ENCODE peak calls at places on chromosomes 4 and X, in five cellular contexts. Z, L, B, M and X are unnamed samples.

GRCh38 chr4:105050896-105051295 is 95.8 kb upstream of the TET2 start:
- DNase-seq in Z (no peak), L (no peak), B (no peak), M (no peak), X (no peak)

GRCh38 chrX:9662148-9662547 is 103.5 kb downstream of the GPR143 start:
- DNase-seq in Z (no peak), L (no peak), B (no peak), M (no peak), X (no peak)

GRCh38 chr4:176767183-176767582 is 25.5 kb downstream of the VEGFC start:
- DNase-seq in Z (no peak), L (no peak), B (no peak), M (no peak), X (no peak)

GRCh38 chrX:40103565-40104323 is 6.0 kb upstream of the BCOR start:
- DNase-seq in Z (no peak), L (no peak), B (peak; percentile 67), M (no peak), X (no peak)

GRCh38 chr4:80500593-80500992 is 165.1 kb downstream of the CFAP299 start:
- DNase-seq in Z (no peak), L (no peak), B (no peak), M (no peak), X (no peak)

GRCh38 chr4:173538148-173538902 is 8.3 kb upstream of the HAND2 start:
- DNase-seq in Z (no peak), L (no peak), B (no peak), M (no peak), X (no peak)

GRCh38 chrX:66684196-66684595 is 45.3 kb upstream of the EDA2R start:
- DNase-seq in Z (no peak), L (no peak), B (no peak), M (no peak), X (no peak)

GRCh38 chr4:54971474-54971950 is 153.9 kb downstream of the KDR start:
- DNase-seq in Z (peak; percentile 18), L (no peak), B (peak; percentile 49), M (no peak), X (peak; percentile 53)

GRCh38 chr4:76690091-76690905 is 207.6 kb downstream of the SOWAHB start:
- DNase-seq in Z (no peak), L (no peak), B (no peak), M (no peak), X (no peak)

GRCh38 chrX:19624754-19625153 is 109.4 kb upstream of the MAP3K15 start:
- DNase-seq in Z (no peak), L (no peak), B (no peak), M (no peak), X (no peak)

GRCh38 chr4:143432258-143432591 is 81.3 kb upstream of the SMARCA5 start:
- DNase-seq in Z (no peak), L (no peak), B (no peak), M (no peak), X (no peak)

GRCh38 chrX:136168929-136169735 is 21.8 kb downstream of the FHL1 start:
- DNase-seq in Z (no peak), L (no peak), B (peak; percentile 28), M (peak; percentile 19), X (no peak)

GRCh38 chrX:40008841-40009461 is 88.8 kb downstream of the BCOR start:
- DNase-seq in Z (no peak), L (no peak), B (no peak), M (no peak), X (no peak)

GRCh38 chr4:101145081-101145480 is 202.2 kb downstream of the PPP3CA start:
- DNase-seq in Z (no peak), L (no peak), B (no peak), M (no peak), X (no peak)

GRCh38 chr4:25310825-25311210 is 1.8 kb upstream of the ZCCHC4 start:
- DNase-seq in Z (no peak), L (no peak), B (no peak), M (no peak), X (no peak)

GRCh38 chr4:35771571-35771970 is 472.7 kb downstream of the ARAP2 start:
- DNase-seq in Z (no peak), L (no peak), B (no peak), M (no peak), X (no peak)

GRCh38 chr4:187555174-187555573 is 440.4 kb upstream of the ZFP42 start:
- DNase-seq in Z (no peak), L (no peak), B (no peak), M (no peak), X (no peak)

GRCh38 chrX:18278448-18278847 is 57.8 kb upstream of the BEND2 start:
- DNase-seq in Z (no peak), L (no peak), B (no peak), M (no peak), X (no peak)

GRCh38 chr4:24808261-24808660 is 12.9 kb downstream of the SOD3 start:
- DNase-seq in Z (no peak), L (no peak), B (no peak), M (no peak), X (no peak)

GRCh38 chrX:68659385-68659784 is 11.9 kb downstream of the STARD8 start:
- DNase-seq in Z (no peak), L (no peak), B (no peak), M (no peak), X (no peak)

GRCh38 chr4:53706422-53707032 is 115.2 kb upstream of the LNX1 start:
- DNase-seq in Z (peak; percentile 35), L (peak; percentile 45), B (peak; percentile 38), M (no peak), X (peak; percentile 34)

GRCh38 chr4:64539234-64539849 is 130.1 kb upstream of the TECRL start:
- DNase-seq in Z (peak; percentile 55), L (peak; percentile 13), B (peak; percentile 61), M (no peak), X (peak; percentile 16)

GRCh38 chr4:24244663-24245519 is 339.5 kb downstream of the DHX15 start:
- DNase-seq in Z (no peak), L (no peak), B (no peak), M (no peak), X (no peak)

GRCh38 chr4:142913034-142913433 is 66.9 kb upstream of the INPP4B start:
- DNase-seq in Z (no peak), L (no peak), B (no peak), M (no peak), X (no peak)

GRCh38 chrX:48958635-48959094 is 1.3 kb upstream of the OTUD5 start:
- DNase-seq in Z (peak; percentile 21), L (no peak), B (peak; percentile 35), M (no peak), X (no peak)

GRCh38 chr4:82553020-82553419 is 8.8 kb downstream of the TMEM150C start:
- DNase-seq in Z (no peak), L (no peak), B (no peak), M (no peak), X (no peak)

GRCh38 chrX:110167952-110168451 is 149.9 kb downstream of the AMMECR1 start:
- DNase-seq in Z (no peak), L (no peak), B (peak; percentile 74), M (no peak), X (no peak)

GRCh38 chr4:88478247-88478646 is 21.3 kb downstream of the HERC5 start:
- DNase-seq in Z (peak; percentile 43), L (no peak), B (no peak), M (no peak), X (no peak)

GRCh38 chrX:130186645-130187044 is 14.9 kb downstream of the RAB33A start:
- DNase-seq in Z (no peak), L (no peak), B (no peak), M (no peak), X (no peak)

GRCh38 chr4:148021706-148022105 is 289.8 kb downstream of the ARHGAP10 start:
- DNase-seq in Z (no peak), L (no peak), B (no peak), M (no peak), X (no peak)

GRCh38 chr4:145580906-145581305 is 38.3 kb upstream of the MMAA start:
- DNase-seq in Z (no peak), L (no peak), B (no peak), M (no peak), X (no peak)

GRCh38 chr4:67638157-67638556 is 62.8 kb downstream of the UBA6 start:
- DNase-seq in Z (no peak), L (no peak), B (no peak), M (no peak), X (no peak)

GRCh38 chr4:17781072-17781830 is at the start of gene FAM184B:
- DNase-seq in Z (no peak), L (no peak), B (no peak), M (no peak), X (no peak)

DNA sequence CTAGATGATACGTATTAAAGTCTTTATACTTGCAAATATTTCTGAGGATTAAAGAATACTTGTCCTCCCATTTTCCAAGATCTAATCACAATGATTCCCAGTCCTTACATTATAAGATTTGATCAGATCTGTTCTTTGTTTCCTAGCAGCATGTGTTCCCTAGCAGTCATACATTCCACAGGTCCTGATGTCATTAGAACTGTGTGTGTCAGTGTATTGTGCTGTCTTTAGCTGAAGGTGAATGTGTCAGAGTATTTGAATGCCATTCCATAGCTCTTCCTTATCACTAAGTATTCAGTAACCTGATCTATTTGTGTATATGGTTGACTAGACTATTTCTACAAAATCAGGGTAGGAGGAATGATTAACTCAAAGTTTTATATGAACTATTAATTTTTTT is 4.2 kb downstream of the ADGRL3 start:
- DNase-seq in Z (peak; percentile 51), L (no peak), B (no peak), M (no peak), X (no peak)
- TF ChIP-seq JUND in Z (no peak), L (no peak), B (no peak), M (no peak), X (no peak)

DNA sequence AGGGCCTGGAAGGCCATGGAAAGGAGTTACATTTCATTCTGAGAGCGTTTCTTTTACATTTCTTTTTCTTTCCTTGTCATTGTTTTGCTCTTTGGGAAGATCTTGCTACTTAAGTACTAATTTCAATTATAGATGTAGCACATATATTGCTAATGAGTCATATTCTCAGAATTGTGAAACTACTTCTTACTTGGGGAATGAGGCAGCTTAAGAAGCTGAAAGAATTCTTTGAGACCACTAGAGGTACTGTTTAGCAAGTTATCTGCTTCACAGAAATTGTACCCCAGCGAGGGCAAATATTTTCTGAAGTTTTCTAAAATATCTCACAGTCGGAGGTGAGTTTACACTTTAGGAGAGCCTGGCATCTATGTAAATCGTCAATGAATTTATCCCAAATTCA is 100.6 kb downstream of the AFF2 start:
- DNase-seq in Z (no peak), L (no peak), B (no peak), M (no peak), X (no peak)
- TF ChIP-seq EZH2 in Z (no peak), L (no peak), B (no peak), M (no peak), X (no peak)

DNA sequence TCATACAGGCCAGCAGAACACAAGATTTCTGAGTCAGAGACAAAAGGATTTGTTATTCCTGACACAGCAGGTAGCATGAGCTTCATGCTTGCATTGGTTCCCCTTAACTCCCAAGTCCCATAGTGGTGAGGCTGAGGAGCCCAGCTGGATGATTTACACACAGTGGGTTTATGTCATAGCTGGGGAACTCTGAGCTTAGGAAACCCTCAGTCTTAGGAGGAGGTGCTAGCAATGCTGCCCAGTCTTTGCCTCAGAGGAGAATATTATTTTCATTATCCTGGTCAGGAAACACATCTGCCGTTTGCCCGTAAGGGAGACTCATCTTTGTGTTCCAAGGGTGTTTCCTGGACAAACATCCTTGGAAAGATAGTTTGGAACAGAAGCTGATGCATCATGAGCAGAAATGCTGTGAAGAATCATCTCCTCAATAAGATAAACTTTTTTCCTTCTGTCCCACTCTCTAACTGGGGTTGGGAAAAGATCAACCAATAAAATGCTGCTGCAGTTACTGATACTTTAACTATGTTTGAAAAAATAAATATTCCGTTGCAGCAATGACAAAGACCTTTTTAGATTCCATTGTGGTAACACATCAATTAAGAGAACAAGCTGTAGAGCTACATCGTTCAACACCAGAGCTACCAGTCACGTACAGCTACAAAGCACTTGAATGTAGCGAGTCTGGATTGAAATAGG is 146.8 kb downstream of the DCLK2 start:
- DNase-seq in Z (no peak), L (no peak), B (no peak), M (peak; percentile 19), X (no peak)
- TF ChIP-seq JUND in Z (no peak), L (no peak), B (no peak), M (peak; percentile 9), X (no peak)

GRCh38 chr4:1520145-1520661 is 114.0 kb upstream of the NKX1-1 start:
- DNase-seq in Z (no peak), L (no peak), B (peak; percentile 30), M (no peak), X (no peak)
- TF ChIP-seq EZH2 in Z (no peak), L (no peak), B (no peak), M (no peak), X (no peak)